ENCODE peak calls at places on chromosomes 1 and 21, in eight cellular contexts. One of them, this sample, is unnamed.

GRCh38 chr1:206967096-206967851 is 3.0 kb downstream of the FCAMR start:
- DNase-seq in NCI-H2081: no peak
- DNase-seq in amniotic epithelial cell: peak
- DNase-seq in GOT3: no peak
- DNase-seq in OCI-M1: peak
- DNase-seq in 8988T: no peak
- DNase-seq in body of pancreas: no peak
- DNase-seq in AG08395: peak
- DNase-seq in this sample: no peak

GRCh38 chr1:115067460-115067859 is 21.8 kb downstream of the TSPAN2 start:
- DNase-seq in NCI-H2081: no peak
- DNase-seq in amniotic epithelial cell: no peak
- DNase-seq in GOT3: no peak
- DNase-seq in OCI-M1: no peak
- DNase-seq in 8988T: no peak
- DNase-seq in body of pancreas: no peak
- DNase-seq in AG08395: peak
- DNase-seq in this sample: no peak

GRCh38 chr21:39313457-39314154 is at the start of gene BRWD1:
- DNase-seq in NCI-H2081: peak
- DNase-seq in amniotic epithelial cell: peak
- DNase-seq in GOT3: peak
- DNase-seq in OCI-M1: peak
- DNase-seq in 8988T: peak
- DNase-seq in body of pancreas: peak
- DNase-seq in AG08395: peak
- DNase-seq in this sample: peak

GRCh38 chr21:26461500-26461899 is 111.6 kb downstream of the CYYR1 start:
- DNase-seq in NCI-H2081: no peak
- DNase-seq in amniotic epithelial cell: no peak
- DNase-seq in GOT3: no peak
- DNase-seq in OCI-M1: no peak
- DNase-seq in 8988T: no peak
- DNase-seq in body of pancreas: no peak
- DNase-seq in AG08395: no peak
- DNase-seq in this sample: no peak

GRCh38 chr1:7404046-7404742 is 366.9 kb upstream of the VAMP3 start:
- DNase-seq in NCI-H2081: no peak
- DNase-seq in amniotic epithelial cell: no peak
- DNase-seq in GOT3: no peak
- DNase-seq in OCI-M1: no peak
- DNase-seq in 8988T: no peak
- DNase-seq in body of pancreas: no peak
- DNase-seq in AG08395: no peak
- DNase-seq in this sample: peak

GRCh38 chr1:241253491-241253890 is 103.5 kb downstream of the RGS7 start:
- DNase-seq in NCI-H2081: no peak
- DNase-seq in amniotic epithelial cell: no peak
- DNase-seq in GOT3: no peak
- DNase-seq in OCI-M1: no peak
- DNase-seq in 8988T: no peak
- DNase-seq in body of pancreas: no peak
- DNase-seq in AG08395: no peak
- DNase-seq in this sample: no peak

GRCh38 chr1:174158767-174159252 is 510 bp upstream of the RABGAP1L start:
- DNase-seq in NCI-H2081: no peak
- DNase-seq in amniotic epithelial cell: no peak
- DNase-seq in GOT3: no peak
- DNase-seq in OCI-M1: no peak
- DNase-seq in 8988T: no peak
- DNase-seq in body of pancreas: no peak
- DNase-seq in AG08395: no peak
- DNase-seq in this sample: no peak

GRCh38 chr1:42013881-42014470 is 95.3 kb upstream of the HIVEP3 start:
- DNase-seq in NCI-H2081: no peak
- DNase-seq in amniotic epithelial cell: no peak
- DNase-seq in GOT3: no peak
- DNase-seq in OCI-M1: peak
- DNase-seq in 8988T: no peak
- DNase-seq in body of pancreas: no peak
- DNase-seq in AG08395: no peak
- DNase-seq in this sample: no peak

GRCh38 chr1:225427249-225428065 is at the start of gene LBR:
- DNase-seq in NCI-H2081: peak
- DNase-seq in amniotic epithelial cell: no peak
- DNase-seq in GOT3: no peak
- DNase-seq in OCI-M1: no peak
- DNase-seq in 8988T: peak
- DNase-seq in body of pancreas: peak
- DNase-seq in AG08395: peak
- DNase-seq in this sample: peak

GRCh38 chr1:186079084-186079684 is 295.9 kb downstream of the TPR start:
- DNase-seq in NCI-H2081: no peak
- DNase-seq in amniotic epithelial cell: no peak
- DNase-seq in GOT3: no peak
- DNase-seq in OCI-M1: no peak
- DNase-seq in 8988T: no peak
- DNase-seq in body of pancreas: no peak
- DNase-seq in AG08395: no peak
- DNase-seq in this sample: no peak

GRCh38 chr21:31132574-31133242 is 94.4 kb upstream of the KRTAP19-8 start:
- DNase-seq in NCI-H2081: no peak
- DNase-seq in amniotic epithelial cell: no peak
- DNase-seq in GOT3: no peak
- DNase-seq in OCI-M1: no peak
- DNase-seq in 8988T: no peak
- DNase-seq in body of pancreas: no peak
- DNase-seq in AG08395: peak
- DNase-seq in this sample: no peak

GRCh38 chr1:42165511-42166210 is 1.1 kb upstream of the GUCA2A start:
- DNase-seq in NCI-H2081: peak
- DNase-seq in amniotic epithelial cell: no peak
- DNase-seq in GOT3: no peak
- DNase-seq in OCI-M1: no peak
- DNase-seq in 8988T: no peak
- DNase-seq in body of pancreas: peak
- DNase-seq in AG08395: peak
- DNase-seq in this sample: peak

GRCh38 chr1:177122461-177122860 is 42.1 kb downstream of the ASTN1 start:
- DNase-seq in NCI-H2081: no peak
- DNase-seq in amniotic epithelial cell: no peak
- DNase-seq in GOT3: no peak
- DNase-seq in OCI-M1: no peak
- DNase-seq in 8988T: no peak
- DNase-seq in body of pancreas: no peak
- DNase-seq in AG08395: no peak
- DNase-seq in this sample: no peak

GRCh38 chr1:81682490-81682889 is 118.2 kb upstream of the ADGRL2 start:
- DNase-seq in NCI-H2081: no peak
- DNase-seq in amniotic epithelial cell: peak
- DNase-seq in GOT3: no peak
- DNase-seq in OCI-M1: no peak
- DNase-seq in 8988T: no peak
- DNase-seq in body of pancreas: no peak
- DNase-seq in AG08395: no peak
- DNase-seq in this sample: no peak

GRCh38 chr1:203039609-203040517 is 13.6 kb downstream of the PPFIA4 start:
- DNase-seq in NCI-H2081: peak
- DNase-seq in amniotic epithelial cell: peak
- DNase-seq in GOT3: no peak
- DNase-seq in OCI-M1: peak
- DNase-seq in 8988T: no peak
- DNase-seq in body of pancreas: no peak
- DNase-seq in AG08395: no peak
- DNase-seq in this sample: no peak

GRCh38 chr1:232873931-232874330 is 68.7 kb downstream of the MAP10 start:
- DNase-seq in NCI-H2081: no peak
- DNase-seq in amniotic epithelial cell: no peak
- DNase-seq in GOT3: no peak
- DNase-seq in OCI-M1: no peak
- DNase-seq in 8988T: no peak
- DNase-seq in body of pancreas: no peak
- DNase-seq in AG08395: no peak
- DNase-seq in this sample: no peak

GRCh38 chr1:59005491-59006308 is 221.9 kb upstream of the JUN start:
- DNase-seq in NCI-H2081: no peak
- DNase-seq in amniotic epithelial cell: no peak
- DNase-seq in GOT3: no peak
- DNase-seq in OCI-M1: peak
- DNase-seq in 8988T: no peak
- DNase-seq in body of pancreas: no peak
- DNase-seq in AG08395: no peak
- DNase-seq in this sample: no peak

GRCh38 chr1:239315623-239316217 is 70.6 kb upstream of the CHRM3 start:
- DNase-seq in NCI-H2081: no peak
- DNase-seq in amniotic epithelial cell: no peak
- DNase-seq in GOT3: no peak
- DNase-seq in OCI-M1: no peak
- DNase-seq in 8988T: no peak
- DNase-seq in body of pancreas: no peak
- DNase-seq in AG08395: no peak
- DNase-seq in this sample: no peak

GRCh38 chr1:9203623-9204022 is 31.0 kb upstream of the H6PD start:
- DNase-seq in NCI-H2081: no peak
- DNase-seq in amniotic epithelial cell: no peak
- DNase-seq in GOT3: no peak
- DNase-seq in OCI-M1: no peak
- DNase-seq in 8988T: no peak
- DNase-seq in body of pancreas: no peak
- DNase-seq in AG08395: no peak
- DNase-seq in this sample: no peak

GRCh38 chr1:3717041-3717714 is 35.1 kb upstream of the CCDC27 start:
- DNase-seq in NCI-H2081: no peak
- DNase-seq in amniotic epithelial cell: no peak
- DNase-seq in GOT3: no peak
- DNase-seq in OCI-M1: peak
- DNase-seq in 8988T: no peak
- DNase-seq in body of pancreas: no peak
- DNase-seq in AG08395: no peak
- DNase-seq in this sample: no peak

GRCh38 chr1:17523487-17524029 is 15.9 kb upstream of the ARHGEF10L start:
- DNase-seq in NCI-H2081: no peak
- DNase-seq in amniotic epithelial cell: no peak
- DNase-seq in GOT3: no peak
- DNase-seq in OCI-M1: no peak
- DNase-seq in 8988T: no peak
- DNase-seq in body of pancreas: no peak
- DNase-seq in AG08395: peak
- DNase-seq in this sample: no peak

GRCh38 chr1:97414682-97415312 is 506.0 kb downstream of the DPYD start:
- DNase-seq in NCI-H2081: no peak
- DNase-seq in amniotic epithelial cell: no peak
- DNase-seq in GOT3: no peak
- DNase-seq in OCI-M1: no peak
- DNase-seq in 8988T: no peak
- DNase-seq in body of pancreas: no peak
- DNase-seq in AG08395: no peak
- DNase-seq in this sample: no peak